ENCODE peak calls at places on chromosomes 2 and 18, in six cellular contexts. A is tibial nerve; I is CD8-positive, alpha-beta T cell; Q is DMS153; U is PC-3; W is stimulated activated CD4-positive, alpha-beta T cell treated with anti-CD3 and anti-CD28 coated beads, TNF-alpha, amount 100 ng/mL, for 4 hours. L is an unnamed sample.

GRCh38 chr2:20193185-20193584 is 31.7 kb downstream of the SDC1 start:
- DNase-seq in A (no peak), W (no peak), U (no peak), Q (no peak), I (no peak), L (no peak)

GRCh38 chr2:239227111-239227581 is 173.7 kb downstream of the HDAC4 start:
- DNase-seq in W (no peak), A (no peak), I (no peak), U (no peak), Q (no peak), L (no peak)

GRCh38 chr2:121804340-121804739 is 48.9 kb downstream of the TSN start:
- DNase-seq in W (no peak), A (no peak), Q (peak), U (no peak), I (no peak), L (no peak)

GRCh38 chr2:233461481-233461891 is 105.1 kb downstream of the USP40 start:
- DNase-seq in I (no peak), W (no peak), Q (no peak), A (no peak), U (no peak), L (no peak)

GRCh38 chr18:5998907-5999306 is 103.6 kb upstream of the TMEM200C start:
- DNase-seq in I (no peak), W (no peak), Q (no peak), U (no peak), A (no peak), L (no peak)

GRCh38 chr2:174841931-174842330 is 77.7 kb upstream of the CHRNA1 start:
- DNase-seq in U (no peak), A (no peak), W (no peak), Q (no peak), I (no peak), L (no peak)

GRCh38 chr2:3529316-3530025 is 10.1 kb upstream of the ADI1 start:
- DNase-seq in A (no peak), I (no peak), U (no peak), W (no peak), Q (no peak), L (no peak)

GRCh38 chr2:100800910-100801309 is 19.0 kb upstream of the NPAS2 start:
- DNase-seq in I (no peak), Q (no peak), U (no peak), A (no peak), W (no peak), L (no peak)

GRCh38 chr2:85421706-85422457 is 3.4 kb downstream of the SH2D6 start:
- DNase-seq in Q (no peak), W (no peak), I (no peak), A (no peak), U (peak), L (no peak)

GRCh38 chr2:201263774-201264173 is 3.4 kb downstream of the CASP8 start:
- DNase-seq in I (no peak), A (no peak), Q (no peak), W (no peak), U (no peak), L (no peak)

GRCh38 chr2:23595601-23596251 is 210.7 kb downstream of the KLHL29 start:
- DNase-seq in I (no peak), Q (peak), A (no peak), W (no peak), U (no peak), L (no peak)

GRCh38 chr2:160271166-160272086 is 71.4 kb upstream of the ITGB6 start:
- DNase-seq in Q (no peak), I (no peak), A (no peak), W (no peak), U (no peak), L (no peak)

L was measured in epithelial cell of esophagus.